ENCODE peak calls at places on chromosomes 5 and 9, in ten cellular contexts. T is astrocyte, S is neural progenitor cell, W is tibial nerve, D is PC-3, Z is cardiac muscle cell, Q is GM23338, E is esophagus muscularis mucosa, K is heart right ventricle, O is ascending aorta. N is an unnamed sample.

GRCh38 chr9:70079364-70080103 is 35.9 kb downstream of the MAMDC2 start:
- DNase-seq in T (no peak), S (no peak), W (peak), D (peak), Z (no peak), Q (no peak), E (no peak), K (no peak), O (no peak), N (no peak)

GRCh38 chr5:616342-617039 is 4.4 kb downstream of the CEP72 start:
- DNase-seq in T (no peak), S (no peak), W (no peak), D (no peak), Z (no peak), Q (no peak), E (no peak), K (no peak), O (peak), N (no peak)

GRCh38 chr5:88825782-88826110 is 57.2 kb downstream of the MEF2C start:
- DNase-seq in T (no peak), S (no peak), W (no peak), D (no peak), Z (no peak), Q (no peak), E (no peak), K (no peak), O (no peak), N (no peak)

GRCh38 chr9:72356019-72356653 is 8.9 kb downstream of the ZFAND5 start:
- DNase-seq in T (no peak), S (no peak), W (no peak), D (no peak), Z (no peak), Q (no peak), E (no peak), K (no peak), O (no peak), N (no peak)

GRCh38 chr5:434443-435146 is 8.4 kb upstream of the EXOC3 start:
- DNase-seq in T (no peak), S (no peak), W (no peak), D (no peak), Z (no peak), Q (no peak), E (no peak), K (no peak), O (peak), N (no peak)

GRCh38 chr9:127920794-127921193 is 4.0 kb upstream of the ST6GALNAC4 start:
- DNase-seq in T (no peak), S (no peak), W (no peak), D (no peak), Z (no peak), Q (no peak), E (no peak), K (no peak), O (no peak), N (no peak)

GRCh38 chr5:78806544-78806943 is 158.0 kb upstream of the LHFPL2 start:
- DNase-seq in T (peak), S (no peak), W (no peak), D (peak), Z (no peak), Q (no peak), E (no peak), K (no peak), O (no peak), N (peak)

GRCh38 chr9:91734371-91734981 is 215.6 kb downstream of the ROR2 start:
- DNase-seq in T (no peak), S (peak), W (peak), D (peak), Z (peak), Q (peak), E (no peak), K (peak), O (peak), N (no peak)

GRCh38 chr5:11719888-11720481 is 184.3 kb downstream of the CTNND2 start:
- DNase-seq in T (peak), S (peak), W (peak), D (peak), Z (peak), Q (peak), E (no peak), K (peak), O (no peak), N (no peak)

GRCh38 chr9:70902171-70902570 is 219.2 kb downstream of the TRPM3 start:
- DNase-seq in T (peak), S (no peak), W (no peak), D (no peak), Z (no peak), Q (no peak), E (no peak), K (no peak), O (no peak), N (no peak)

GRCh38 chr9:12809720-12810119 is 34.9 kb downstream of the LURAP1L start:
- DNase-seq in T (no peak), S (no peak), W (no peak), D (no peak), Z (no peak), Q (no peak), E (no peak), K (no peak), O (no peak), N (no peak)

GRCh38 chr9:91659529-91660294 is 236.1 kb upstream of the NFIL3 start:
- DNase-seq in T (peak), S (peak), W (no peak), D (peak), Z (peak), Q (peak), E (peak), K (no peak), O (no peak), N (peak)

GRCh38 chr9:93183106-93183662 is 755 bp upstream of the WNK2 start:
- DNase-seq in T (no peak), S (no peak), W (no peak), D (no peak), Z (no peak), Q (no peak), E (no peak), K (no peak), O (no peak), N (no peak)

GRCh38 chr5:159022178-159022556 is 77.5 kb downstream of the EBF1 start:
- DNase-seq in T (peak), S (peak), W (no peak), D (no peak), Z (no peak), Q (no peak), E (no peak), K (peak), O (peak), N (peak)

GRCh38 chr5:159017787-159018186 is 81.9 kb downstream of the EBF1 start:
- DNase-seq in T (peak), S (no peak), W (peak), D (peak), Z (no peak), Q (peak), E (no peak), K (peak), O (peak), N (no peak)

GRCh38 chr5:159026781-159027180 is 72.9 kb downstream of the EBF1 start:
- DNase-seq in T (no peak), S (no peak), W (no peak), D (no peak), Z (no peak), Q (no peak), E (no peak), K (no peak), O (no peak), N (no peak)

GRCh38 chr5:159018855-159019254 is 80.9 kb downstream of the EBF1 start:
- DNase-seq in T (no peak), S (no peak), W (no peak), D (no peak), Z (no peak), Q (no peak), E (no peak), K (no peak), O (no peak), N (no peak)

DNA sequence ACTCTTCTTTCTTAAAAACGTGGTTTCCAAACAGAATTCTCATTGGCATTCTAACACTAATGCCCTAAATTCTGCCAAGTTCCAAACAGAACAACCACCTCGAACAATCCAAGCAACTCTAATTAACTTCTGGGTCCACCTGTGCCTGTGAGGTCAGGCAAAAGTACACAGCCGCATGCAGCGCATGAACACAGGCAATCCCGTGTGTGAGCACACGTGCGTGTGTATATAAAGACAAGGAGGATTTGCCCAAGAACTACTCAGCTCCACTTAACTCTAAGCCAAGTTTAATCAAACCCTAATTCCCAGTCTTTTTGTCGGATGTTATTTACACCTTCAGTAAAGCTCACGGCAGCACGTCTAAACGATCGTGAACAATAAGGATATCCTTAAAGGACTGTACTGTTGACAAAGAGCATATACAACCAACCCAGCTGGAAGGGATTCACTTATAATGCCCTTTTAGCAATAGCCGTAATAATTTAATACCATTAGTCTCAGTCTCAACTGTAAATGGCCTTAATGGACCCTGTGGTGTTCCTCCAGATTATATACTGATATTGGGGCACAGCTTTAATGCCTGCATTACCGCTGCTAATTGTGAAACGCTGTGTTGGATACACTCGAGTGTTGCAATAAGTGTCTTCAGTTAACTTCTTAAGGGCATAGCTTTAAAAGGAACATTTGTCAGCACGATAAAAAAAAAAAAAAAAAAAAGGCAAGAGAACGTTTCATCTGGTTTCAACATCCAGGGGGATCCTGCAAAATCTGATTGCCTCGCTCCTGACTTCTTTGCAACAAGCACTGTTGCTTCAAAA is 78.1 kb downstream of the EBF1 start:
- DNase-seq in T (no peak), S (peak), W (no peak), D (no peak), Z (no peak), Q (no peak), E (no peak), K (no peak), O (no peak), N (no peak)
- H3K4me3 ChIP-seq in T (no peak), S (no peak), W (no peak), D (no peak), Z (no peak), Q (no peak), E (no peak), K (peak), O (no peak), N (no peak)

GRCh38 chr5:77426670-77427069 is 65.4 kb downstream of the WDR41 start:
- DNase-seq in T (peak), S (no peak), W (no peak), D (peak), Z (no peak), Q (no peak), E (no peak), K (no peak), O (no peak), N (peak)
- H3K27ac ChIP-seq in T (peak), S (no peak), W (no peak), D (peak), Z (no peak), Q (no peak), E (no peak), K (no peak), O (peak), N (no peak)

GRCh38 chr5:4514067-4514648 is 626.0 kb upstream of the ADAMTS16 start:
- DNase-seq in T (no peak), S (no peak), W (no peak), D (peak), Z (no peak), Q (no peak), E (peak), K (no peak), O (no peak), N (no peak)

GRCh38 chr5:4513381-4513780 is 626.7 kb upstream of the ADAMTS16 start:
- DNase-seq in T (no peak), S (no peak), W (no peak), D (peak), Z (no peak), Q (no peak), E (peak), K (no peak), O (no peak), N (no peak)

GRCh38 chr5:4511996-4512656 is 628.0 kb upstream of the ADAMTS16 start:
- DNase-seq in T (peak), S (peak), W (no peak), D (peak), Z (peak), Q (peak), E (no peak), K (peak), O (no peak), N (no peak)
- TF ChIP-seq CTCF in T (peak), S (peak), W (no peak), D (peak), Z (no peak), Q (peak), E (no peak), K (peak), O (no peak), N (no peak)

DNA sequence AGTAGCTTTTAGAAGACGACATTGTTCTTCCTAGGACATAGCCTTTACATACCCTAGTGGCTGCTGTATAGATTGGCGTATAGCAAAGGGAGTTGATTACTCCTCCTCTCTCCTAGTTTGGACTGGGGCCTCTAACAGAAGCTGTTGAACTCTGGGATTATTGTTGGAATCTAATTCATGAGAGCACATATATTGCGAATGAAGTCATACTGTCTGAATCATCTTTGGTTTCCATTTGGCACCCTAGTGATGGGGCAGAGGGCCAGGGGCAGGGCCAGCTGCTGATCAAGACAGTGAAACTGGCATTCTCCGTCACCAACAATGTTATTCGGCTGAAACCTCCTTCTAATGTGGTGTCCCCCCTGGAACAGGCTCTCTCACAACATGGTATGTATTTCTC is 40.3 kb downstream of the NUP188 start:
- DNase-seq in T (peak), S (no peak), W (no peak), D (peak), Z (no peak), Q (no peak), E (no peak), K (peak), O (peak), N (peak)
- H3K4me3 ChIP-seq in T (no peak), S (no peak), W (no peak), D (no peak), Z (no peak), Q (no peak), E (no peak), K (no peak), O (no peak), N (no peak)

GRCh38 chr9:83000765-83001164 is 62.2 kb downstream of the RASEF start:
- DNase-seq in T (no peak), S (no peak), W (no peak), D (no peak), Z (no peak), Q (no peak), E (no peak), K (no peak), O (no peak), N (no peak)

GRCh38 chr9:83007521-83008300 is 55.2 kb downstream of the RASEF start:
- DNase-seq in T (no peak), S (no peak), W (no peak), D (no peak), Z (no peak), Q (peak), E (peak), K (no peak), O (no peak), N (no peak)

GRCh38 chr9:83006378-83006777 is 56.6 kb downstream of the RASEF start:
- DNase-seq in T (no peak), S (no peak), W (no peak), D (no peak), Z (no peak), Q (no peak), E (no peak), K (no peak), O (no peak), N (no peak)

GRCh38 chr9:83002329-83002728 is 60.6 kb downstream of the RASEF start:
- DNase-seq in T (no peak), S (no peak), W (no peak), D (no peak), Z (no peak), Q (no peak), E (no peak), K (no peak), O (no peak), N (no peak)

GRCh38 chr9:83005963-83006362 is 57.0 kb downstream of the RASEF start:
- DNase-seq in T (no peak), S (no peak), W (no peak), D (no peak), Z (no peak), Q (no peak), E (peak), K (no peak), O (no peak), N (no peak)
- H3K27ac ChIP-seq in T (no peak), S (no peak), W (no peak), D (no peak), Z (no peak), Q (no peak), E (no peak), K (no peak), O (no peak), N (no peak)

N was measured in AG04450.